ENCODE peak calls at places on chromosomes 16 and 17, in five cellular contexts. E is tibial artery, F is right lobe of liver, T is ascending aorta, Z is mesendoderm. U is an unnamed sample.
A peak's percentile ranks its signal among the peaks of the same experiment; 100 is the strongest.

GRCh38 chr17:59963738-59964454 is 644 bp downstream of the RNFT1 start:
- DNase-seq in F (peak; percentile 64), Z (peak; percentile 16), T (no peak), E (peak; percentile 74), U (no peak)

GRCh38 chr17:50474523-50474922 is 4.1 kb upstream of the RSAD1 start:
- DNase-seq in E (no peak), F (peak; percentile 76), T (no peak), Z (no peak), U (no peak)

GRCh38 chr17:1034652-1035210 is 37.8 kb downstream of the TIMM22 start:
- DNase-seq in Z (no peak), F (no peak), E (no peak), T (no peak), U (no peak)

GRCh38 chr17:7058831-7059447 is 15.0 kb upstream of the SLC16A11 start:
- DNase-seq in Z (no peak), T (no peak), E (no peak), F (no peak), U (no peak)

GRCh38 chr17:52681486-52681885 is 523.0 kb upstream of the CA10 start:
- DNase-seq in Z (no peak), E (no peak), T (no peak), F (no peak), U (no peak)

GRCh38 chr17:15659663-15660062 is 24.4 kb downstream of the TRIM16 start:
- DNase-seq in T (no peak), Z (peak; percentile 92), F (no peak), E (no peak), U (no peak)

GRCh38 chr16:25106567-25107465 is 4.7 kb upstream of the LCMT1 start:
- DNase-seq in Z (peak; percentile 97), T (peak; percentile 79), F (peak; percentile 98), E (peak; percentile 97), U (peak; percentile 67)

GRCh38 chr16:3738128-3738527 is 20.8 kb upstream of the TRAP1 start:
- DNase-seq in T (no peak), E (no peak), Z (no peak), F (no peak), U (no peak)

GRCh38 chr16:51326131-51326856 is 175.2 kb upstream of the SALL1 start:
- DNase-seq in E (no peak), T (no peak), Z (peak; percentile 60), F (no peak), U (no peak)

GRCh38 chr16:74752756-74753155 is 21.9 kb downstream of the FA2H start:
- DNase-seq in Z (no peak), T (no peak), F (peak; percentile 31), E (no peak), U (no peak)

GRCh38 chr16:63981639-63982038 is 1140.2 kb downstream of the CDH11 start:
- DNase-seq in Z (no peak), T (no peak), F (no peak), E (no peak), U (no peak)

GRCh38 chr16:87265261-87265660 is 51.9 kb downstream of the C16orf95 start:
- DNase-seq in F (no peak), Z (no peak), T (no peak), E (peak; percentile 29), U (no peak)

GRCh38 chr17:50087246-50087911 is 7.8 kb upstream of the PDK2 start:
- DNase-seq in E (peak; percentile 81), Z (peak; percentile 90), F (peak; percentile 76), T (no peak), U (no peak)

GRCh38 chr16:81526935-81527334 is 82.3 kb downstream of the CMIP start:
- DNase-seq in Z (no peak), F (peak; percentile 42), E (no peak), T (no peak), U (no peak)

GRCh38 chr16:58128721-58129096 is 472 bp downstream of the CFAP20 start:
- DNase-seq in F (peak; percentile 62), Z (no peak), T (no peak), E (no peak), U (no peak)

GRCh38 chr16:19488213-19488640 is 33.7 kb downstream of the GDE1 start:
- DNase-seq in Z (peak; percentile 64), E (no peak), T (no peak), F (peak; percentile 62), U (no peak)

GRCh38 chr16:75002474-75002873 is 3.6 kb downstream of the ZNRF1 start:
- DNase-seq in T (no peak), E (no peak), F (no peak), Z (no peak), U (no peak)

GRCh38 chr17:30808785-30809286 is 15.7 kb downstream of the CRLF3 start:
- DNase-seq in Z (no peak), F (no peak), T (no peak), E (no peak), U (no peak)

GRCh38 chr17:30160419-30161172 is 44.0 kb downstream of the NSRP1 start:
- DNase-seq in E (no peak), Z (no peak), T (no peak), F (no peak), U (no peak)

GRCh38 chr17:35575759-35576158 is 2.6 kb downstream of the PEX12 start:
- DNase-seq in T (no peak), E (no peak), F (no peak), Z (no peak), U (no peak)

GRCh38 chr17:79027925-79028491 is 4.0 kb downstream of the C1QTNF1 start:
- DNase-seq in E (peak; percentile 92), T (no peak), Z (no peak), F (no peak), U (no peak)

GRCh38 chr16:4200781-4201137 is 41.1 kb downstream of the SRL start:
- DNase-seq in T (no peak), F (no peak), E (no peak), Z (no peak), U (no peak)

GRCh38 chr16:89693289-89693731 is 6.8 kb downstream of the CDK10 start:
- DNase-seq in T (no peak), Z (no peak), F (peak; percentile 43), E (no peak), U (no peak)

GRCh38 chr17:35286120-35286781 is 43.4 kb downstream of the SLFN5 start:
- DNase-seq in Z (peak; percentile 5), T (no peak), F (no peak), E (no peak), U (peak; percentile 7)

DNA sequence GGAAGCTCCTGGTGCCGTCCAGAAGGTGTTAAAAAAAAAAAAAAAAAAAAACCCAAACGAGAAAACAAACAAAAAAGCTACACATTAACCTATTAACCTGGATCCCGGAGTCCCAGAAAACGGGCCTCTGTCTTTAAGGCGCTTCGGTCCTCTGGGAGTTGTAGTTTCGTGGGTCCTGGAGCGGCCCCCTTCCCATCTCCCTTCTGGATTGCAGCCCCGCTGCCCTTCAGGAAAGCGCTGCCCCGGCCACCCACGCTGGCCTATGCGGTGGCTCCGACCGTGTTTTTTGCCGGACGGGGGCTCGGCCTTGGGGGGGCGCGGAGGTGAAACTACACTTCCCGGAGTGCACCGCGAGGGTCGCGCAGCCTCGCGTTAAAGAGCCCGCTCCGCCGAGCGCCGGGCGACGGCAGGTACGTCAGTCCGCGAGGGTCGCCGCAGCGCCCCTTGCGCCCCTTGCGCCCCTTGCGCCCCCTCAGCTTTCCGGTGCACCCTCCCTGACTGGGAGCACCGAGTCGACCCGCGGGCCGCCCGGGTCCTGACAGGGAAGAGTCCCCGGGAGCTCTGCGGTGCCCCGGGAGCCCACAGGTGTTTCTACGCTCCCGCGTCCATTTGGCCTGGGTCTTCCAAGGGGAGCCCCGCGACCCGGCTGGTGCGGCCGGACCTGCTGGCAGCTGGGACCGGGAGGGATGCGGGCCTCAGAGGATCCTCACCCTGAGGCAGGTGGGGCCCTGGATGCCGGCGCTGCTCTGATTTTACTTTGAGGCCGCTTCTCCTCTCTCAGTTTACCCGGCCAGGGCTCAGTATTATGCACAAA is at the start of gene FCSK:
- DNase-seq in F (peak; percentile 80), T (no peak), E (peak; percentile 75), Z (peak; percentile 88), U (no peak)
- H3K4me3 ChIP-seq in F (peak within 1 kb of the TSS; percentile 76), T (peak within 1 kb of the TSS; percentile 87), E (peak within 1 kb of the TSS; percentile 91), Z (peak within 1 kb of the TSS; percentile 66), U (peak within 1 kb of the TSS; percentile 59)

GRCh38 chr17:48616719-48617514 is 1.8 kb upstream of the HOXB8 start:
- DNase-seq in F (no peak), Z (no peak), T (no peak), E (no peak), U (no peak)

GRCh38 chr17:48614904-48615211 is 234 bp downstream of the HOXB8 start:
- DNase-seq in F (no peak), E (no peak), T (no peak), Z (no peak), U (no peak)

GRCh38 chr17:48617515-48618365 is 2.6 kb upstream of the HOXB8 start:
- DNase-seq in E (no peak), T (no peak), F (no peak), Z (no peak), U (no peak)

GRCh38 chr17:48615212-48615962 is at the start of gene HOXB8:
- DNase-seq in T (no peak), E (no peak), Z (no peak), F (no peak), U (no peak)

DNA sequence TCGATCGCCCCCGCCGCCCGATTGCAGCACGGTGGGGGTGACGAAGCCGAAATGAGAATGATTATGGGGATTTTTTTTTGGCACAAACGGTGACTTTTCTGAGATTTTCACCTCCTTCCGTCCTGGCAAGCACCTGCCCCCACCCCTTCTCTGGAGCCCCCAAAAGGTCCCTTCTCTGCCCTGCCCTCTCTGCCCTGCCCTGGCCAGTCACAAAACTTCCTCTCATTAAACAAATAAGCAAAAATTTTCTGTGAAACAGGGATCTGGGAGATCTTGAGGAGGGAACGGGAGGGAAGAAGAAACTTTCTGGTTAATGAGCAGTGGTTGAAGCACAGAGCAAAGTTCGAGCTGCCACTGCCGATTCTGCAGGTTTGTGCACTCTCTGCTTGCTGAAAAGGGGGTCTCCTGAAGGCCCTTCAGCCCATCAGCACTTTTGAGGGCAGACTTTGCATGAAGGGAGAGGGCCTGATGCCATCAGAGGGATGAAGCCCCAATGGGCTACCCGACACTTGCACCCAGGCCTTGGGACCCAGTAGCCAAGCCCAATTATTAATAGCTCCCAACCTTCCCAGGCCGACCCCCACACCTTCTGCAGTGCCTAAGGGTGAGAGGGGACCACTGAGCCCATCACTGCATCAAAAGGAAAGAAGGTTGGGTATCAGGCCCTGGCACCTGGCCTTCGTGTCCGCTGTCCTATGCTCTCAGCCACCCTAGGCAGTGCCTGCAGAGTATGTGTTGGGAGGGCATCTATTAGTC is 1.0 kb upstream of the HOXB8 start:
- DNase-seq in F (no peak), Z (no peak), E (no peak), T (no peak), U (no peak)
- H3K27ac ChIP-seq in F (no peak overlapping the region), Z (no peak overlapping the region), E (no peak overlapping the region), T (no peak overlapping the region), U (no peak overlapping the region)

GRCh38 chr17:64336760-64337413 is 53.8 kb downstream of the PECAM1 start:
- DNase-seq in Z (peak; percentile 8), F (no peak), T (no peak), E (no peak), U (no peak)
- H3K4me1 ChIP-seq in Z (no peaks in the 10 kb centered on the region), F (no peaks in the 10 kb centered on the region), T (no peaks in the 10 kb centered on the region), E (no peaks in the 10 kb centered on the region), U (no peaks in the 10 kb centered on the region)

DNA sequence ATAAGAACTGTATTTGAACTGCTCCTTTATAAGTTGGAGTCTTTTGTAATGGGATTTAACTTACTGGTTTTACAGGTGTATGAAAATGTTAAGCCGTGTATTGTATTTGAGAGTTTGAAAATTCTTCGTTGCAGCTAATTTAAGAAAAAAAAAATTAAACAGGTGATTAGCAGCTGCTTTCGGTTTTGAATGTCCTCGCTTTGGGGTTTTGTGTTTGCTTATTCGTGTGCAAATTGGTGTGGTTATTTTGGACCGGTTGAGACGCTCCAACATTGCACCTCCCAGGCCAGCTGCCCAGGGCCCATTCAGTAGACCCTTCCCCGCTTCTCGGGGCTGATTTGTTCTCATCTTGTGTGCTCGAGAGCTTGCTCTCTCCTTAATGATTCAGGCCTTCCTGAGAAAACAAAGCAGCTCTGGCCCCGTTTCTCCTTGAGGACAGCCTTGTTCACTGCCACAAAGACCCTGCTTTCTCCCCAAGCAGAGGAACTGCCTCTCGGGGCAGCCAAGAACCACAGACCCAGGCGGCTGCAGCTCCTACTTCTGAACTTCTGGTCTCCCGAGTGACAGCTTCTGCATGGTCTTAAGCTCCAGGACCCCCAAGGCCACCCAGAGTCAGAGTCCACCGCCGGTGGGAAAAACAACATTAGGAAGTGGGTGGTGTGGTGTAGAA is 100.5 kb downstream of the MSI2 start:
- DNase-seq in E (no peak), T (no peak), F (no peak), Z (no peak), U (no peak)
- H3K4me3 ChIP-seq in E (no peak overlapping the region), T (peak overlapping the region; percentile 34), F (no peak overlapping the region), Z (no peak overlapping the region), U (no peak overlapping the region)